ENCODE peak calls at places on chromosome 11, in nine cellular contexts. Q is IMR-90, J is RWPE1, Y is colonic mucosa, W is thyroid gland, X is ovary, U is mesothelial cell of epicardium, G is progenitor cell of endocrine pancreas, S is esophagus squamous epithelium. K is an unnamed sample.

GRCh38 chr11:15871904-15872303 is 484.4 kb downstream of the SOX6 start:
- DNase-seq in Y (no peak), J (no peak), X (no peak), U (no peak), Q (no peak), G (no peak), S (no peak), W (no peak), K (no peak)

GRCh38 chr11:13288375-13289029 is 10.9 kb downstream of the BMAL1 start:
- DNase-seq in J (no peak), Q (peak; percentile 72), X (no peak), U (no peak), Y (no peak), W (no peak), S (no peak), G (no peak), K (no peak)

GRCh38 chr11:43736502-43737193 is 56.1 kb downstream of the HSD17B12 start:
- DNase-seq in J (no peak), S (no peak), U (no peak), Y (no peak), X (no peak), Q (peak; percentile 87), W (no peak), G (no peak), K (no peak)

GRCh38 chr11:128551641-128552335 is 35.6 kb downstream of the ETS1 start:
- DNase-seq in X (no peak), J (no peak), S (no peak), Q (no peak), Y (no peak), U (no peak), W (no peak), G (no peak), K (no peak)

GRCh38 chr11:86938900-86939880 is 16.0 kb downstream of the FZD4 start:
- DNase-seq in Y (no peak), X (no peak), U (no peak), S (no peak), J (peak; percentile 24), Q (peak; percentile 68), G (no peak), W (no peak), K (no peak)

GRCh38 chr11:113613619-113614018 is 92.5 kb downstream of the TMPRSS5 start:
- DNase-seq in Q (no peak), Y (no peak), U (no peak), J (no peak), S (no peak), G (no peak), X (no peak), W (no peak), K (no peak)

GRCh38 chr11:134050541-134051383 is 18.1 kb upstream of the JAM3 start:
- DNase-seq in J (peak; percentile 83), S (no peak), W (peak; percentile 64), Y (peak; percentile 87), X (peak; percentile 80), U (peak; percentile 62), G (peak; percentile 73), Q (peak; percentile 49), K (peak; percentile 85)

GRCh38 chr11:36055356-36055755 is 111.5 kb downstream of the LDLRAD3 start:
- DNase-seq in U (no peak), S (no peak), J (no peak), W (no peak), G (no peak), Q (no peak), X (no peak), Y (no peak), K (no peak)

GRCh38 chr11:8309311-8309710 is 45.6 kb upstream of the LMO1 start:
- DNase-seq in X (no peak), Y (no peak), G (no peak), Q (no peak), J (no peak), W (no peak), U (no peak), S (no peak), K (no peak)

GRCh38 chr11:13028322-13028721 is 19.2 kb downstream of the RASSF10 start:
- DNase-seq in G (no peak), Y (no peak), J (no peak), X (no peak), U (no peak), S (no peak), W (no peak), Q (no peak), K (no peak)

GRCh38 chr11:61718613-61719302 is 33.7 kb upstream of the MYRF start:
- DNase-seq in Q (peak; percentile 74), J (no peak), X (peak; percentile 75), U (peak; percentile 51), W (peak; percentile 28), Y (no peak), S (no peak), G (peak; percentile 25), K (no peak)

GRCh38 chr11:103007521-103007920 is 52.0 kb upstream of the MMP13 start:
- DNase-seq in S (no peak), Y (no peak), J (no peak), G (no peak), X (no peak), W (no peak), U (no peak), Q (peak; percentile 55), K (no peak)

GRCh38 chr11:100328626-100329340 is 358.3 kb upstream of the ARHGAP42 start:
- DNase-seq in S (no peak), J (peak; percentile 48), Y (no peak), W (no peak), G (no peak), X (no peak), U (no peak), Q (peak; percentile 7), K (no peak)
- TF ChIP-seq CTCF in S (no peak), J (no peak), Y (no peak), W (no peak), G (no peak), X (no peak), U (no peak), Q (no peak), K (no peak)

DNA sequence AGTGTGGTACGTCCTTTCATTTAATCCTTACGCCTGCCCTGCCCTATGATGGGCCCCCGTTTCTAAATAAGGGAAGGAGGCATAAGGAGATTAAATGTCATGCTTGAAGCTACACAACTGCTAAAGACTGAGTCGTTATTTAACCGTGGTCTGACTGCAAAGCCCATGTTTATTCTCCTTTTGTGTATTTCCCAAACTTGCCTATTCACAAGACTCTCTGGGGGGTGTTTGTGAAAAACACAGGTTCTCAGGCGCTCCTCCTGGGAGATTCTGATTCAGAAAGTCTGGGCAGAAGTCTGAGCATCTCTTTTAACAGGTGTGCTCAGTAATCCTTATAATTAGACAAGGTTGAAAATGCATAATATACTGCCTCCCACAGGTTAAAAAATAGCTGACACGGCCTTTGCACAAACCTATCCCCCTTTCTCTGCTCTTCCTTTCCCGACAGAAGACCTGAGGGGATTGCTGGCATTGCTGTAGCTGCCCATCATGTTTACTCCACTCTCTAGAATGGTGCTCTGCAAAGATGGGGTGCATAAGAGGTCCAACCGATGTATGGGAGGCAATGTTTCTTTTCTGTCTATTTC is 56.4 kb upstream of the ZBTB44 start:
- DNase-seq in S (no peak), W (no peak), U (no peak), J (no peak), G (no peak), Q (no peak), Y (no peak), X (no peak), K (no peak)
- TF ChIP-seq CTCF in S (no peak), W (no peak), U (no peak), J (no peak), G (no peak), Q (no peak), Y (no peak), X (no peak), K (no peak)

DNA sequence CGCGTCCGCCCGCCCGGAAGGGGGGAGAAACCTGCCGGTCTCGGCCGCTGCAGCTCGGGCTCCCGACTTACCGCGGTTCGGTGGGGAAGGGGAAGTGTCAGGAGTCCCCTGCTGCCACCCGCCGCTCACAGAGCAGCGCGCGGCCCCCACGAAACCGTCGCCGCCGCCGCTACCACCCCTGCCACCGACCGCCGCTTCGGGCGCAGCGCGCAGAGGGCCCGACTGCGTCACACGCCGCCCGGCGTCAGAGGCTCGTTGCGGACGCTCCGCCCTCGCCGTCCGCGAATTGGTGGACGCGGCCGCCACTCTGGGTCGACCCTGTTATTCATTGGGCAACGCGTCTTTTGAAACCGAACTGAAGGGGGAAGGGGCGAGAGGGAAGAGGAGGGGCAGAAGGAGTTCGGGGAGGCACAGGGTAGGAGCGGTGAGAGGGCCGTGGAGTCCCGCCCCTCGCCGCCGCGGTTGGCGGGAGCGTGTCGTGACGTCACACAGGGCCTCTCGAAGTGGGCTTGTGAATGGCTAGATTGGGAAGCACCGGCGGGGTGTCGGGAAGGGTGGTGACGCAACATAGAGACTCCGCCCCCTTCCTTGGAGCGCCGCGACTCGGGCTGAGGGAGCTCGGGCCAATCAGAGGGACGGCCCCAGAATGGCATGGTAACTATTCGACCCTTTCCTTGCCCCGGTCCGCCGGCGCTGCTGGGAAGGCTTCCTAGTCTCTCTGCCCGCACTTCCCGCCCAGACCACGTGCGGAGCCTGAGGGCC is at the start of gene NUP98:
- DNase-seq in X (peak; percentile 100), Q (peak; percentile 100), J (peak; percentile 99), G (peak; percentile 99), W (peak; percentile 100), Y (peak; percentile 100), U (peak; percentile 98), S (peak; percentile 98), K (peak; percentile 97)
- TF ChIP-seq CTCF in X (peak; percentile 41), Q (no peak), J (no peak), G (no peak), W (no peak), Y (no peak), U (no peak), S (no peak), K (peak; percentile 16)

GRCh38 chr11:10581481-10582019 is 13.1 kb upstream of the LYVE1 start:
- DNase-seq in S (no peak), G (no peak), J (peak; percentile 27), U (no peak), Y (no peak), W (no peak), X (no peak), Q (peak; percentile 63), K (no peak)
- TF ChIP-seq CTCF in S (no peak), G (no peak), J (no peak), U (no peak), Y (no peak), W (no peak), X (no peak), Q (no peak), K (no peak)

K was measured in dorsolateral prefrontal cortex.